ENCODE peak calls at places on chromosomes 11 and 22, in ten cellular contexts. One of them, this sample, is unnamed.

GRCh38 chr11:132886335-132886734 is 646.0 kb downstream of the OPCML start:
- DNase-seq in stimulated activated CD4-positive, alpha-beta T cell treated with anti-CD3 and anti-CD28 coated beads, Interleukin-4, amount 100 ng/mL, for 24 hours: no peak
- DNase-seq in hypothalamus: no peak
- DNase-seq in T-helper 2 cell: no peak
- DNase-seq in NCI-H748 treated with DMSO at 0.1 percent for 48 hours: no peak
- DNase-seq in head of caudate nucleus: no peak
- DNase-seq in mesenteric fat pad: no peak
- DNase-seq in AG08396: peak; percentile 50
- DNase-seq in HT1080: peak; percentile 90
- DNase-seq in germinal center: no peak
- DNase-seq in this sample: no peak

GRCh38 chr11:110133182-110133581 is 40.0 kb downstream of the ZC3H12C start:
- DNase-seq in stimulated activated CD4-positive, alpha-beta T cell treated with anti-CD3 and anti-CD28 coated beads, Interleukin-4, amount 100 ng/mL, for 24 hours: no peak
- DNase-seq in hypothalamus: no peak
- DNase-seq in T-helper 2 cell: no peak
- DNase-seq in NCI-H748 treated with DMSO at 0.1 percent for 48 hours: no peak
- DNase-seq in head of caudate nucleus: no peak
- DNase-seq in mesenteric fat pad: no peak
- DNase-seq in AG08396: no peak
- DNase-seq in HT1080: no peak
- DNase-seq in germinal center: no peak
- DNase-seq in this sample: no peak

GRCh38 chr11:124402326-124402922 is 3.6 kb upstream of the OR8B3 start:
- DNase-seq in stimulated activated CD4-positive, alpha-beta T cell treated with anti-CD3 and anti-CD28 coated beads, Interleukin-4, amount 100 ng/mL, for 24 hours: peak; percentile 44
- DNase-seq in hypothalamus: peak; percentile 22
- DNase-seq in T-helper 2 cell: no peak
- DNase-seq in NCI-H748 treated with DMSO at 0.1 percent for 48 hours: no peak
- DNase-seq in head of caudate nucleus: peak; percentile 76
- DNase-seq in mesenteric fat pad: no peak
- DNase-seq in AG08396: peak; percentile 83
- DNase-seq in HT1080: peak; percentile 57
- DNase-seq in germinal center: peak; percentile 40
- DNase-seq in this sample: peak; percentile 68

GRCh38 chr11:67638535-67639437 is 777 bp downstream of the TBX10 start:
- DNase-seq in stimulated activated CD4-positive, alpha-beta T cell treated with anti-CD3 and anti-CD28 coated beads, Interleukin-4, amount 100 ng/mL, for 24 hours: no peak
- DNase-seq in hypothalamus: no peak
- DNase-seq in T-helper 2 cell: no peak
- DNase-seq in NCI-H748 treated with DMSO at 0.1 percent for 48 hours: no peak
- DNase-seq in head of caudate nucleus: no peak
- DNase-seq in mesenteric fat pad: no peak
- DNase-seq in AG08396: no peak
- DNase-seq in HT1080: no peak
- DNase-seq in germinal center: no peak
- DNase-seq in this sample: no peak

GRCh38 chr11:125141686-125142535 is 22.6 kb upstream of the PKNOX2 start:
- DNase-seq in stimulated activated CD4-positive, alpha-beta T cell treated with anti-CD3 and anti-CD28 coated beads, Interleukin-4, amount 100 ng/mL, for 24 hours: peak; percentile 63
- DNase-seq in hypothalamus: peak; percentile 22
- DNase-seq in T-helper 2 cell: peak; percentile 21
- DNase-seq in NCI-H748 treated with DMSO at 0.1 percent for 48 hours: no peak
- DNase-seq in head of caudate nucleus: peak; percentile 50
- DNase-seq in mesenteric fat pad: no peak
- DNase-seq in AG08396: peak; percentile 73
- DNase-seq in HT1080: peak; percentile 43
- DNase-seq in germinal center: peak; percentile 75
- DNase-seq in this sample: peak; percentile 63

GRCh38 chr22:38317995-38318715 is 922 bp upstream of the CSNK1E start:
- DNase-seq in stimulated activated CD4-positive, alpha-beta T cell treated with anti-CD3 and anti-CD28 coated beads, Interleukin-4, amount 100 ng/mL, for 24 hours: no peak
- DNase-seq in hypothalamus: no peak
- DNase-seq in T-helper 2 cell: no peak
- DNase-seq in NCI-H748 treated with DMSO at 0.1 percent for 48 hours: peak; percentile 48
- DNase-seq in head of caudate nucleus: no peak
- DNase-seq in mesenteric fat pad: no peak
- DNase-seq in AG08396: peak; percentile 92
- DNase-seq in HT1080: peak; percentile 95
- DNase-seq in germinal center: no peak
- DNase-seq in this sample: no peak

GRCh38 chr22:40176921-40177737 is 596 bp upstream of the TNRC6B start:
- DNase-seq in stimulated activated CD4-positive, alpha-beta T cell treated with anti-CD3 and anti-CD28 coated beads, Interleukin-4, amount 100 ng/mL, for 24 hours: peak; percentile 85
- DNase-seq in hypothalamus: no peak
- DNase-seq in T-helper 2 cell: peak; percentile 29
- DNase-seq in NCI-H748 treated with DMSO at 0.1 percent for 48 hours: peak; percentile 19
- DNase-seq in head of caudate nucleus: peak; percentile 22
- DNase-seq in mesenteric fat pad: no peak
- DNase-seq in AG08396: peak; percentile 29
- DNase-seq in HT1080: peak; percentile 72
- DNase-seq in germinal center: no peak
- DNase-seq in this sample: peak; percentile 83

GRCh38 chr11:31139479-31139878 is 230.1 kb downstream of the DCDC1 start:
- DNase-seq in stimulated activated CD4-positive, alpha-beta T cell treated with anti-CD3 and anti-CD28 coated beads, Interleukin-4, amount 100 ng/mL, for 24 hours: no peak
- DNase-seq in hypothalamus: no peak
- DNase-seq in T-helper 2 cell: no peak
- DNase-seq in NCI-H748 treated with DMSO at 0.1 percent for 48 hours: no peak
- DNase-seq in head of caudate nucleus: no peak
- DNase-seq in mesenteric fat pad: no peak
- DNase-seq in AG08396: no peak
- DNase-seq in HT1080: no peak
- DNase-seq in germinal center: no peak
- DNase-seq in this sample: no peak

GRCh38 chr11:16186680-16187079 is 169.7 kb downstream of the SOX6 start:
- DNase-seq in stimulated activated CD4-positive, alpha-beta T cell treated with anti-CD3 and anti-CD28 coated beads, Interleukin-4, amount 100 ng/mL, for 24 hours: no peak
- DNase-seq in hypothalamus: no peak
- DNase-seq in T-helper 2 cell: no peak
- DNase-seq in NCI-H748 treated with DMSO at 0.1 percent for 48 hours: no peak
- DNase-seq in head of caudate nucleus: no peak
- DNase-seq in mesenteric fat pad: no peak
- DNase-seq in AG08396: no peak
- DNase-seq in HT1080: no peak
- DNase-seq in germinal center: no peak
- DNase-seq in this sample: no peak

GRCh38 chr11:68583047-68583446 is 101.3 kb upstream of the GAL start:
- DNase-seq in stimulated activated CD4-positive, alpha-beta T cell treated with anti-CD3 and anti-CD28 coated beads, Interleukin-4, amount 100 ng/mL, for 24 hours: no peak
- DNase-seq in hypothalamus: no peak
- DNase-seq in T-helper 2 cell: no peak
- DNase-seq in NCI-H748 treated with DMSO at 0.1 percent for 48 hours: no peak
- DNase-seq in head of caudate nucleus: no peak
- DNase-seq in mesenteric fat pad: no peak
- DNase-seq in AG08396: peak; percentile 12
- DNase-seq in HT1080: peak; percentile 13
- DNase-seq in germinal center: no peak
- DNase-seq in this sample: no peak

GRCh38 chr11:14902650-14903350 is 10.8 kb upstream of the CYP2R1 start:
- DNase-seq in stimulated activated CD4-positive, alpha-beta T cell treated with anti-CD3 and anti-CD28 coated beads, Interleukin-4, amount 100 ng/mL, for 24 hours: no peak
- DNase-seq in hypothalamus: no peak
- DNase-seq in T-helper 2 cell: no peak
- DNase-seq in NCI-H748 treated with DMSO at 0.1 percent for 48 hours: no peak
- DNase-seq in head of caudate nucleus: no peak
- DNase-seq in mesenteric fat pad: no peak
- DNase-seq in AG08396: peak; percentile 68
- DNase-seq in HT1080: peak; percentile 59
- DNase-seq in germinal center: no peak
- DNase-seq in this sample: no peak

GRCh38 chr22:36086170-36086490 is 57.5 kb upstream of the RBFOX2 start:
- DNase-seq in stimulated activated CD4-positive, alpha-beta T cell treated with anti-CD3 and anti-CD28 coated beads, Interleukin-4, amount 100 ng/mL, for 24 hours: no peak
- DNase-seq in hypothalamus: no peak
- DNase-seq in T-helper 2 cell: no peak
- DNase-seq in NCI-H748 treated with DMSO at 0.1 percent for 48 hours: no peak
- DNase-seq in head of caudate nucleus: no peak
- DNase-seq in mesenteric fat pad: no peak
- DNase-seq in AG08396: no peak
- DNase-seq in HT1080: no peak
- DNase-seq in germinal center: no peak
- DNase-seq in this sample: no peak

GRCh38 chr11:59999732-60000131 is 17.2 kb upstream of the OOSP4B start:
- DNase-seq in stimulated activated CD4-positive, alpha-beta T cell treated with anti-CD3 and anti-CD28 coated beads, Interleukin-4, amount 100 ng/mL, for 24 hours: no peak
- DNase-seq in hypothalamus: no peak
- DNase-seq in T-helper 2 cell: no peak
- DNase-seq in NCI-H748 treated with DMSO at 0.1 percent for 48 hours: no peak
- DNase-seq in head of caudate nucleus: no peak
- DNase-seq in mesenteric fat pad: no peak
- DNase-seq in AG08396: no peak
- DNase-seq in HT1080: no peak
- DNase-seq in germinal center: no peak
- DNase-seq in this sample: no peak